ENCODE peak calls at places on chromosomes 6 and 20, in eight cellular contexts. One of them, this sample, is unnamed. For H3K27me3 and H3K4me1, the result is how much of the 10 kb centered on the place peaks cover.

GRCh38 chr6:75486850-75487568 is 6.6 kb downstream of the FILIP1 start:
- DNase-seq in heart right ventricle: no peak
- DNase-seq in hepatocyte: no peak
- DNase-seq in HCT116: no peak
- DNase-seq in aorta: no peak
- DNase-seq in colonic mucosa: no peak
- DNase-seq in uterus: no peak
- DNase-seq in neural progenitor cell: no peak
- DNase-seq in this sample: peak

GRCh38 chr6:147586044-147586443 is 77.6 kb downstream of the SAMD5 start:
- DNase-seq in heart right ventricle: peak
- DNase-seq in hepatocyte: no peak
- DNase-seq in HCT116: no peak
- DNase-seq in aorta: no peak
- DNase-seq in colonic mucosa: peak
- DNase-seq in uterus: no peak
- DNase-seq in neural progenitor cell: no peak
- DNase-seq in this sample: no peak

GRCh38 chr6:110178626-110179405 is 654 bp downstream of the WASF1 start:
- DNase-seq in heart right ventricle: peak
- DNase-seq in hepatocyte: peak
- DNase-seq in HCT116: peak
- DNase-seq in aorta: peak
- DNase-seq in colonic mucosa: peak
- DNase-seq in uterus: peak
- DNase-seq in neural progenitor cell: peak
- DNase-seq in this sample: peak

GRCh38 chr6:10791673-10792072 is 44.1 kb downstream of the TMEM14B start:
- DNase-seq in heart right ventricle: no peak
- DNase-seq in hepatocyte: no peak
- DNase-seq in HCT116: no peak
- DNase-seq in aorta: no peak
- DNase-seq in colonic mucosa: no peak
- DNase-seq in uterus: no peak
- DNase-seq in neural progenitor cell: no peak
- DNase-seq in this sample: no peak

GRCh38 chr6:125363360-125364121 is 61.8 kb upstream of the HDDC2 start:
- DNase-seq in heart right ventricle: peak
- DNase-seq in hepatocyte: peak
- DNase-seq in HCT116: no peak
- DNase-seq in aorta: peak
- DNase-seq in colonic mucosa: no peak
- DNase-seq in uterus: peak
- DNase-seq in neural progenitor cell: peak
- DNase-seq in this sample: peak

GRCh38 chr6:125046107-125046925 is 84.1 kb downstream of the RNF217 start:
- DNase-seq in heart right ventricle: no peak
- DNase-seq in hepatocyte: peak
- DNase-seq in HCT116: no peak
- DNase-seq in aorta: no peak
- DNase-seq in colonic mucosa: no peak
- DNase-seq in uterus: no peak
- DNase-seq in neural progenitor cell: no peak
- DNase-seq in this sample: peak

GRCh38 chr6:28160233-28160632 is 18.6 kb downstream of the ZKSCAN8 start:
- DNase-seq in heart right ventricle: no peak
- DNase-seq in hepatocyte: no peak
- DNase-seq in HCT116: no peak
- DNase-seq in aorta: no peak
- DNase-seq in colonic mucosa: no peak
- DNase-seq in uterus: no peak
- DNase-seq in neural progenitor cell: no peak
- DNase-seq in this sample: no peak

GRCh38 chr6:34657307-34657978 is 39.1 kb downstream of the ILRUN start:
- DNase-seq in heart right ventricle: peak
- DNase-seq in hepatocyte: peak
- DNase-seq in HCT116: no peak
- DNase-seq in aorta: no peak
- DNase-seq in colonic mucosa: peak
- DNase-seq in uterus: peak
- DNase-seq in neural progenitor cell: no peak
- DNase-seq in this sample: peak

GRCh38 chr6:144602523-144603180 is 317.5 kb downstream of the UTRN start:
- DNase-seq in heart right ventricle: no peak
- DNase-seq in hepatocyte: no peak
- DNase-seq in HCT116: no peak
- DNase-seq in aorta: no peak
- DNase-seq in colonic mucosa: no peak
- DNase-seq in uterus: no peak
- DNase-seq in neural progenitor cell: no peak
- DNase-seq in this sample: no peak

GRCh38 chr20:32116079-32116521 is 6.6 kb downstream of the TM9SF4 start:
- DNase-seq in heart right ventricle: no peak
- DNase-seq in hepatocyte: no peak
- DNase-seq in HCT116: no peak
- DNase-seq in aorta: no peak
- DNase-seq in colonic mucosa: no peak
- DNase-seq in uterus: no peak
- DNase-seq in neural progenitor cell: no peak
- DNase-seq in this sample: no peak

GRCh38 chr20:18380908-18381529 is 85.8 kb downstream of the DZANK1 start:
- DNase-seq in heart right ventricle: no peak
- DNase-seq in hepatocyte: no peak
- DNase-seq in HCT116: no peak
- DNase-seq in aorta: no peak
- DNase-seq in colonic mucosa: no peak
- DNase-seq in uterus: no peak
- DNase-seq in neural progenitor cell: peak
- DNase-seq in this sample: peak

GRCh38 chr20:9609892-9610502 is 95.6 kb downstream of the LAMP5 start:
- DNase-seq in heart right ventricle: peak
- DNase-seq in hepatocyte: peak
- DNase-seq in HCT116: peak
- DNase-seq in aorta: no peak
- DNase-seq in colonic mucosa: peak
- DNase-seq in uterus: peak
- DNase-seq in neural progenitor cell: peak
- DNase-seq in this sample: peak

GRCh38 chr6:168545428-168545827 is 104.4 kb downstream of the SMOC2 start:
- DNase-seq in heart right ventricle: no peak
- DNase-seq in hepatocyte: no peak
- DNase-seq in HCT116: no peak
- DNase-seq in aorta: no peak
- DNase-seq in colonic mucosa: no peak
- DNase-seq in uterus: no peak
- DNase-seq in neural progenitor cell: no peak
- DNase-seq in this sample: no peak

GRCh38 chr6:46850781-46851180 is 57.6 kb downstream of the MEP1A start:
- DNase-seq in heart right ventricle: no peak
- DNase-seq in hepatocyte: no peak
- DNase-seq in HCT116: no peak
- DNase-seq in aorta: no peak
- DNase-seq in colonic mucosa: no peak
- DNase-seq in uterus: no peak
- DNase-seq in neural progenitor cell: no peak
- DNase-seq in this sample: no peak

GRCh38 chr6:134589512-134589911 is 271.6 kb upstream of the SGK1 start:
- DNase-seq in heart right ventricle: no peak
- DNase-seq in hepatocyte: peak
- DNase-seq in HCT116: no peak
- DNase-seq in aorta: no peak
- DNase-seq in colonic mucosa: no peak
- DNase-seq in uterus: no peak
- DNase-seq in neural progenitor cell: no peak
- DNase-seq in this sample: peak

GRCh38 chr6:25166955-25167753 is 112.0 kb upstream of the CARMIL1 start:
- DNase-seq in heart right ventricle: no peak
- DNase-seq in hepatocyte: no peak
- DNase-seq in HCT116: no peak
- DNase-seq in aorta: no peak
- DNase-seq in colonic mucosa: no peak
- DNase-seq in uterus: no peak
- DNase-seq in neural progenitor cell: no peak
- DNase-seq in this sample: no peak

GRCh38 chr20:31918471-31919105 is 33.3 kb downstream of the PDRG1 start:
- DNase-seq in heart right ventricle: no peak
- DNase-seq in hepatocyte: peak
- DNase-seq in HCT116: no peak
- DNase-seq in aorta: no peak
- DNase-seq in colonic mucosa: no peak
- DNase-seq in uterus: no peak
- DNase-seq in neural progenitor cell: no peak
- DNase-seq in this sample: no peak

GRCh38 chr6:118456982-118457381 is 91.1 kb upstream of the PLN start:
- DNase-seq in heart right ventricle: no peak
- DNase-seq in hepatocyte: no peak
- DNase-seq in HCT116: no peak
- DNase-seq in aorta: no peak
- DNase-seq in colonic mucosa: no peak
- DNase-seq in uterus: no peak
- DNase-seq in neural progenitor cell: no peak
- DNase-seq in this sample: no peak

GRCh38 chr20:25005661-25006060 is 13.1 kb upstream of the APMAP start:
- DNase-seq in heart right ventricle: peak
- DNase-seq in hepatocyte: no peak
- DNase-seq in HCT116: no peak
- DNase-seq in aorta: peak
- DNase-seq in colonic mucosa: peak
- DNase-seq in uterus: no peak
- DNase-seq in neural progenitor cell: no peak
- DNase-seq in this sample: no peak

GRCh38 chr20:50286609-50287008 is 96.0 kb downstream of the CEBPB start:
- DNase-seq in heart right ventricle: peak
- DNase-seq in hepatocyte: peak
- DNase-seq in HCT116: no peak
- DNase-seq in aorta: peak
- DNase-seq in colonic mucosa: no peak
- DNase-seq in uterus: peak
- DNase-seq in neural progenitor cell: no peak
- DNase-seq in this sample: peak

GRCh38 chr6:152267967-152268845 is 369.0 kb downstream of the SYNE1 start:
- DNase-seq in heart right ventricle: no peak
- DNase-seq in hepatocyte: peak
- DNase-seq in HCT116: no peak
- DNase-seq in aorta: no peak
- DNase-seq in colonic mucosa: no peak
- DNase-seq in uterus: peak
- DNase-seq in neural progenitor cell: peak
- DNase-seq in this sample: peak

DNA sequence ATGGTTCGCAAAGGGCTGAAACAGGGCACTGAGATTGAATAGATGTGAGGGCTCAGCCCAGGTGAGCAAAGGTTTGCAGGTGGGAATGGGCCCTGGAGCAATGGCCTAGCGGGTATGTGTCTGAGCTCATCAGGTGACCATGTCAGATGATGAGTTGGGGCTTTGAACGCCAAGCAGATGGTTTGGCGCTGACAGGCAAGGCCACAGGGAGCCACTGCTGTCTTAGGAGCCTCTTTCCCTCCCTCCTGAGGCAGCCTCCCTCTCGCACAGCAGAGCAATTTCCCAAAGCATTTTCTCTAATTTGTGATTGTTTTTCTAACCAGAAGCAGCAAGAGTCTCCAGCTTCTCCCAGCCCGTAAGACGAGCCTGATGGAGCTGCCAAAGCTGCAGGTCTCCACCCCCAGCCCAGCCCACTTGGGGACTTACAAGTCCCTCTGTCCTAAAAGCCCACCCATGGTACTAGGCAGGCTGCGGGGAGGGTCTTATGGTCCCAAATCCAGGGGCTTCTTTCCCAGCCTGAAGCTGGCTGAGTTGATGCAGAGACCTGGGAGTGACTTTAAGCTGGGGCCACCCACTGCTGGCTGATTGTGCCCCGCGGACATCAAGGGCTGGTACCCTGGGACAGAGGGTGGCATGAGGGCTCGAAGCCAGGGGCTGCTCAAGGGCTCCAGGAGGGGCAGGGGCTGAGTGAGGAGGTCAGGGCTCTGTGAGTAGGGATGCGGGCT is 11.6 kb downstream of the CDH22 start:
- DNase-seq in heart right ventricle: no peak
- DNase-seq in hepatocyte: no peak
- DNase-seq in HCT116: no peak
- DNase-seq in aorta: no peak
- DNase-seq in colonic mucosa: no peak
- DNase-seq in uterus: no peak
- DNase-seq in neural progenitor cell: no peak
- DNase-seq in this sample: no peak
- H3K27me3 ChIP-seq in heart right ventricle: half or more
- H3K27me3 ChIP-seq in hepatocyte: under half
- H3K27me3 ChIP-seq in HCT116: under half
- H3K27me3 ChIP-seq in aorta: under half
- H3K27me3 ChIP-seq in colonic mucosa: under half
- H3K27me3 ChIP-seq in uterus: under half
- H3K27me3 ChIP-seq in neural progenitor cell: under half
- H3K27me3 ChIP-seq in this sample: under half

GRCh38 chr6:15355683-15356099 is 109.8 kb downstream of the JARID2 start:
- DNase-seq in heart right ventricle: no peak
- DNase-seq in hepatocyte: no peak
- DNase-seq in HCT116: no peak
- DNase-seq in aorta: no peak
- DNase-seq in colonic mucosa: no peak
- DNase-seq in uterus: no peak
- DNase-seq in neural progenitor cell: no peak
- DNase-seq in this sample: no peak
- H3K4me1 ChIP-seq in heart right ventricle: under half
- H3K4me1 ChIP-seq in hepatocyte: under half
- H3K4me1 ChIP-seq in HCT116: under half
- H3K4me1 ChIP-seq in aorta: under half
- H3K4me1 ChIP-seq in colonic mucosa: under half
- H3K4me1 ChIP-seq in uterus: under half
- H3K4me1 ChIP-seq in neural progenitor cell: under half
- H3K4me1 ChIP-seq in this sample: under half

GRCh38 chr20:57180385-57180784 is 86.1 kb downstream of the BMP7 start:
- DNase-seq in heart right ventricle: no peak
- DNase-seq in hepatocyte: no peak
- DNase-seq in HCT116: no peak
- DNase-seq in aorta: no peak
- DNase-seq in colonic mucosa: no peak
- DNase-seq in uterus: no peak
- DNase-seq in neural progenitor cell: no peak
- DNase-seq in this sample: no peak
- H3K27me3 ChIP-seq in heart right ventricle: under half
- H3K27me3 ChIP-seq in hepatocyte: under half
- H3K27me3 ChIP-seq in HCT116: under half
- H3K27me3 ChIP-seq in aorta: under half
- H3K27me3 ChIP-seq in colonic mucosa: under half
- H3K27me3 ChIP-seq in uterus: under half
- H3K27me3 ChIP-seq in neural progenitor cell: under half
- H3K27me3 ChIP-seq in this sample: under half

DNA sequence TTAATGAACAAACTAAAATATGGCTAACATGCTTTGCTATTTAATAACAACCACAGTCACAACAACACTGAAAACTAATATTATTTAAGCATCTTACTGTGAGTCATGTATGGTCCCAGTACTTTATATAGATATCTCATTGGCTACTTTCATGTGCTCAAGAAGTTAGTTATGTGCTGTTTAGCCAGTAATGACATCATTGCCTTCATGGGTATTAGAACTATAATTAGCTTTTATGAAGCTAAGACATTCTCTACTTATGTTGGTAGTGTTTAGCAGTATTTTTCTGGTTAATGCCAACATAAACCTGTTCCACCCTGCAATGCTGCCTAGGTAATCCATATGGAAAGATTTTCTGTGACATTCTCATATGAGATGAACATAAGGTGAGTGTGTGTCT is 56.1 kb downstream of the ADGRG6 start:
- DNase-seq in heart right ventricle: no peak
- DNase-seq in hepatocyte: no peak
- DNase-seq in HCT116: no peak
- DNase-seq in aorta: no peak
- DNase-seq in colonic mucosa: no peak
- DNase-seq in uterus: no peak
- DNase-seq in neural progenitor cell: no peak
- DNase-seq in this sample: no peak
- H3K4me1 ChIP-seq in heart right ventricle: under half
- H3K4me1 ChIP-seq in hepatocyte: under half
- H3K4me1 ChIP-seq in HCT116: under half
- H3K4me1 ChIP-seq in aorta: under half
- H3K4me1 ChIP-seq in colonic mucosa: under half
- H3K4me1 ChIP-seq in uterus: under half
- H3K4me1 ChIP-seq in neural progenitor cell: under half
- H3K4me1 ChIP-seq in this sample: under half

This sample was measured in mesendoderm.